ENCODE peak calls at places on chromosomes 11 and 22, in ten cellular contexts. L is tibial artery, J is upper lobe of right lung, A is A549, P is hepatocyte, U is stomach, Y is mammary epithelial cell, V is bronchial epithelial cell, B is fibroblast of the aortic adventitia, K is skeletal muscle cell. M is an unnamed sample.
A peak's percentile ranks its signal among the peaks of the same experiment; 100 is the strongest.

GRCh38 chr22:38494939-38495338 is 11.2 kb downstream of the DDX17 start:
- DNase-seq in V (no peak), K (no peak), L (no peak), U (no peak), Y (no peak), P (no peak), J (no peak), B (no peak), A (no peak), M (no peak)

GRCh38 chr11:40877981-40878380 is 581.5 kb downstream of the LRRC4C start:
- DNase-seq in B (no peak), K (no peak), V (no peak), Y (no peak), A (no peak), J (no peak), U (no peak), P (no peak), L (no peak), M (no peak)

GRCh38 chr11:70358797-70359196 is 39.5 kb upstream of the CTTN start:
- DNase-seq in V (no peak), A (no peak), L (no peak), U (no peak), P (no peak), B (no peak), K (no peak), J (no peak), Y (no peak), M (no peak)

GRCh38 chr11:14644396-14645246 is 1.0 kb downstream of the PDE3B start:
- DNase-seq in L (peak; percentile 21), J (peak; percentile 76), Y (peak; percentile 16), U (peak; percentile 34), V (peak; percentile 7), A (peak; percentile 28), B (peak; percentile 9), K (no peak), P (peak; percentile 21), M (peak; percentile 28)

GRCh38 chr11:11584446-11584810 is 37.4 kb downstream of the GALNT18 start:
- DNase-seq in V (peak; percentile 100), B (peak; percentile 72), A (peak; percentile 82), L (no peak), K (peak; percentile 74), P (peak; percentile 72), U (no peak), J (no peak), Y (peak; percentile 97), M (peak; percentile 99)

GRCh38 chr22:27223317-27224177 is 566.2 kb downstream of the MIAT start:
- DNase-seq in P (no peak), J (no peak), Y (peak; percentile 43), B (peak; percentile 99), V (peak; percentile 34), U (no peak), K (peak; percentile 59), L (no peak), A (no peak), M (peak; percentile 19)

GRCh38 chr11:15227011-15227410 is 112.3 kb downstream of the INSC start:
- DNase-seq in L (no peak), Y (no peak), J (no peak), A (no peak), V (no peak), U (no peak), P (no peak), B (no peak), K (no peak), M (no peak)

GRCh38 chr11:1022908-1023810 is 13.4 kb downstream of the MUC6 start:
- DNase-seq in L (no peak), U (no peak), P (no peak), V (no peak), A (no peak), J (no peak), B (no peak), Y (no peak), K (no peak), M (no peak)

GRCh38 chr11:102343789-102344188 is 3.2 kb upstream of the BIRC2 start:
- DNase-seq in J (no peak), V (peak; percentile 61), U (no peak), A (no peak), Y (no peak), L (no peak), K (peak; percentile 56), B (peak; percentile 35), P (no peak), M (peak; percentile 65)

GRCh38 chr11:102345923-102346322 is 1.1 kb upstream of the BIRC2 start:
- DNase-seq in B (peak; percentile 37), J (no peak), V (peak; percentile 78), U (no peak), K (no peak), A (no peak), P (peak; percentile 13), Y (peak; percentile 88), L (no peak), M (peak; percentile 57)

GRCh38 chr11:102346456-102346747 is 612 bp upstream of the BIRC2 start:
- DNase-seq in P (no peak), L (no peak), A (no peak), V (no peak), B (no peak), Y (no peak), J (no peak), K (no peak), U (no peak), M (no peak)

GRCh38 chr11:102338479-102339010 is 8.5 kb upstream of the BIRC2 start:
- DNase-seq in Y (no peak), L (no peak), B (no peak), K (no peak), A (no peak), U (no peak), P (no peak), V (no peak), J (no peak), M (no peak)

DNA sequence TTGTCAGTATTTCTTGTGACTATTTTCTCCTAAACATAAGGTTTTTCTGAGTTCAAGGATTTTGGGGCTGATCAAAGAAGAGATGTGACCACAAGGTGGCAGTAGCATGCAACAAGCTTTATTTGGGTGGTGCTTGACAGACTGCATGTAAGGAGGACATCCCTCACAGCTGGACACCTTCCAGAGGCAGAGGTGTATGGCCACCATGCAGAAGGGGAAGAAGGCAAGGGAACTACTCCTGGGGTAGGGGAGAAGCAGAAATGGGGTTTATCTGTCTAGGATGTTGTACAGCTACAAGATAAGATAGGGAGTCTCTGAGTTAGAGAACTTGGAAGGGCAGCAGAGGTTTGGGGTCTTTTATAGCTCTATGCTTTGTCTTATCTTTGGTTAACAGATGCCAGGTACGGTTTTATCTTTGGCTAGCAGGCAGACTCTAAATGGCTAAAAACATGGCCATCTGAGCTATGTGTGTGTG is 5.1 kb upstream of the BIRC2 start:
- DNase-seq in J (no peak), P (peak; percentile 87), L (peak; percentile 83), B (peak; percentile 88), A (peak; percentile 68), Y (peak; percentile 72), V (peak; percentile 78), K (peak; percentile 56), U (peak; percentile 77), M (peak; percentile 84)
- H3K4me3 ChIP-seq in J (no peak overlapping the region), P (no peak overlapping the region), L (no peak overlapping the region), B (no peak overlapping the region), A (no peak overlapping the region), Y (no peak overlapping the region), V (no peak overlapping the region), K (no peak overlapping the region), U (no peak overlapping the region), M (no peak overlapping the region)

DNA sequence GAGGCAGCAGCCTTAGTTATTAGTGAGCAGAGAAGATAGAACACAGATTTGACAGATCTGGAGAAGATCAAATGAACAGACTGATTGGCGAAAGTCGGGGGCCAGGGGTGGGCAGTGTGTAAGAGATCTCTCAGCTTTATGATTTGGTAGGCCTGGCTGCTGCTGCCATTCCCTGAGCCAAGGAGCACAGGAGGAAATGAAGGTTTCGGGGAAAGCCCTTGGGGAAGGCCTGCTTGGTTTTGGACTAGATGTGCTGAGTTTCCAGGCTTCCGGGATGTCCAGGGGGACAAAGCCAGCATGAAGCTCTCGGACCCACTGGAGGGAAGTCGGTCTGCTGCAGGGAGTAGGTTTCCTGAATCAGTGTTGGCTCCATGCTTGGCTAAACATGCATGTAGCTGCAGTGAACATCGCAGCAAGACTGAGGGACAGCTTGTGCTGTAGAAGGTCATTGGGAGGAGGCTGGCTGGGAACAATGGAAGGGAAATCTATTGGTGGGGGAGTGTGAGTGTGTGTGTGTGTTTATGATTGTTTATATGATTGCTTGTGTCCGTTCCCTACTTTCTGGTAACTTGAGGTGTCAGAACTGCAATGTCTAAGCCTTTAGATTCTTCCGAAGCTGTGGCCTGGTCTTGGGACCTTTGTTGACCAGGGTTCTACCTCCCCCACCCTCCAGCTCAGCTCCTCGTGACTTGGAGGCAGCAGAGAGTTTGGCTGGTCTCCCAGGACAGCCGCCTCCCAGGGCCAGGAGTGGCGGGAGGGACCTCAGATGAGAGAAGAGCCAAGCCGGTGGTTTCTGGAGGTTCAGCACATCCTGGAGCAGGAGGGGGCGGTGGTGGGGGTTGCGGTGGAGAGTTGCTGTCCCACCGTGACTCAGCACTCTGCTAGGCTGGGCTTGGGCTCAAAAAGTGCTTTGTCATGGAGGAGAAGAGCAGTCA is 4.0 kb upstream of the FTH1 start:
- DNase-seq in U (peak; percentile 96), Y (peak; percentile 97), V (peak; percentile 88), L (peak; percentile 99), K (peak; percentile 98), A (peak; percentile 88), J (peak; percentile 98), P (peak; percentile 97), B (peak; percentile 100), M (peak; percentile 92)
- H3K4me3 ChIP-seq in U (no peak overlapping the region), Y (no peak overlapping the region), V (no peak overlapping the region), L (peak overlapping the region; percentile 27), K (no peak overlapping the region), A (no peak overlapping the region), J (peak overlapping the region; percentile 17), P (no peak overlapping the region), B (peak overlapping the region; percentile 31), M (no peak overlapping the region)

DNA sequence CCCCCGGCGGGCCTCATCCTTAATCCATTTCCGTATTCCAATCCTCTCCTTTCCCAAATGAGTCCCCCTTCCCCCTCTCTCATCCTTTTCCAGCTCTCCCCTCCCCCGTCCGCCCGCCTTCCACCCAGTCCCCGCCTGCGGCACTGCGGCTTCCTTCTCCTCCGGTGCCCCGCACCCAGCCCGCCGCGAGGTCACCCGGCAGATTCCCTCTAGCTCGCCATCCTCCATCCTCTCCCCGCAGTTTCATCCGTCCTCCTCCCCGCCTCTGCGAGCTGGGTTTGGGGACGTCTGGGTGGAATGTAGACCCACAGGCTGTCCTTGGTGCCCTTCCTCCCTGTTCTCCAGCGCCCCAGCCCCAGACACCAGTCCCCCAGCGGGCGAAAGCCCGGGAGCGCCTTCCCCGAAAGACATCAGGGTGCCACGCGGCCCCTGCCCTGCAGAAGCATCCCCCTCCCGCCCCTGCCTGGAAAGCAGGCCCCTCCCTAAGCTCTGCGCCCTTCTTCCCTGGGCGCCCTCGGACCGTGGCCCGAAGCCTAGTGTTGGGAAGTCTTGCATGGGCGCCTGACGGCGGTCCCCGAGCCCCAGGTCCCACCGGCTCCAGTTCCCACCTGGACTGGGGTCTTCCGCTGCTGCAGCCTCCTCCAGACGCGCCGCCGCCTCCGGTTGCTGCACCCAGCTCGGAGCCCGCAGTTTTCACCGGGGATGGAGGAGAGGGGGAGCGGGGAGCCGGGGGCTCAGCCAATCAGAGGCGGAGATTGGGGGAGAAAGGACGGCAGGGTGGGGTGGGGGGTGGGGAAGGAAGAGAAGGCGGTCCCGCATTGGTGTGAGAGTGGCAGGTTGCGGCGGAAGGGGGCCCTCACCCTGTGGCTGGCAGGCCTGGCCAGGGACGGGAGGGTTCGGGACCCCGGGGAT is at the start of gene THY1:
- DNase-seq in V (no peak), J (no peak), K (no peak), P (peak; percentile 36), Y (no peak), L (no peak), A (no peak), U (no peak), B (peak; percentile 61), M (no peak)
- H3K4me3 ChIP-seq in V (no peak within 1 kb of the TSS), J (peak within 1 kb of the TSS; percentile 39), K (peak within 1 kb of the TSS; percentile 64), P (peak within 1 kb of the TSS; percentile 41), Y (peak within 1 kb of the TSS; percentile 44), L (peak within 1 kb of the TSS; percentile 48), A (peak within 1 kb of the TSS; percentile 58), U (peak within 1 kb of the TSS; percentile 51), B (peak within 1 kb of the TSS; percentile 82), M (no peak within 1 kb of the TSS)

DNA sequence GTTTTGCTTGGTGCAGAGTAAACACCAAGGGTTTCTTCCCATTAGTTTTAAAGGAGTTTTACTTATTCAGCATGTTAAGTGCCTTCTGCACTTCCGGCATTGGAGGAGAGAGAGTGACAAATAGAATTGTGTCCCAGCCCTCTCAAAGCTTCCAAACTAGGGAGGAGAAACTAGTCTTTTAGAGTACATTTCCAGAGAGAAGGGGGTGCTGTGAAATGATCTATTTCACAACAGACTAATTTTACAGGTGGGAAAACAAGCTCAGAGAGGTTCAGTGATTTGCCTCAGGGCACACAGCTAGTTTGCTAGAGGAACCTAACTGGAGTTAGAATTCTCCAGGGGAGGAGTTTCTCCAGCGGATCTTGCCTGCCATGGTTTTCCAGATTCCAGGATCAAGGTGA is 12.6 kb downstream of the MPST start:
- DNase-seq in B (no peak), U (no peak), J (no peak), P (peak; percentile 53), A (no peak), K (no peak), L (no peak), V (peak; percentile 45), Y (no peak), M (peak; percentile 48)
- H3K4me3 ChIP-seq in B (no peak overlapping the region), U (no peak overlapping the region), J (no peak overlapping the region), P (no peak overlapping the region), A (peak overlapping the region; percentile 37), K (no peak overlapping the region), L (no peak overlapping the region), V (peak overlapping the region; percentile 26), Y (no peak overlapping the region), M (no peak overlapping the region)